ENCODE peak calls at places on chromosome 18, in four cellular contexts. M is CMK; I is substantia nigra; O is activated CD4-positive, CD25-positive, alpha-beta regulatory T cell treated with anti-CD3 and anti-CD28 coated beads, Interleukin-2, amount 50 U/mL, for 72 hours. D is an unnamed sample.

GRCh38 chr18:1505856-1506255 is 601.2 kb downstream of the ADCYAP1 start:
- DNase-seq in M (no peak), I (no peak), O (no peak), D (no peak)

GRCh38 chr18:51149605-51150429 is 47.7 kb downstream of the MEX3C start:
- DNase-seq in M (no peak), I (no peak), O (no peak), D (no peak)

GRCh38 chr18:9516437-9517064 is 41.2 kb downstream of the RALBP1 start:
- DNase-seq in M (no peak), I (no peak), O (no peak), D (no peak)

GRCh38 chr18:74694436-74694835 is 96.8 kb downstream of the ZNF407 start:
- DNase-seq in M (no peak), I (no peak), O (no peak), D (no peak)

GRCh38 chr18:22250026-22250425 is 80.6 kb downstream of the GATA6 start:
- DNase-seq in M (no peak), I (no peak), O (no peak), D (no peak)

GRCh38 chr18:57150828-57151227 is 3.9 kb downstream of the BOD1L2 start:
- DNase-seq in M (no peak), I (no peak), O (no peak), D (no peak)

GRCh38 chr18:60894254-60894945 is 438.8 kb upstream of the CDH20 start:
- DNase-seq in M (no peak), I (no peak), O (no peak), D (no peak)

GRCh38 chr18:76377359-76377756 is 117.7 kb downstream of the ZNF516 start:
- DNase-seq in M (no peak), I (no peak), O (no peak), D (peak)

GRCh38 chr18:58394046-58394445 is 234.8 kb downstream of the ALPK2 start:
- DNase-seq in M (no peak), I (no peak), O (no peak), D (no peak)

GRCh38 chr18:3380384-3380961 is 69.5 kb upstream of the TGIF1 start:
- DNase-seq in M (no peak), I (no peak), O (no peak), D (no peak)

GRCh38 chr18:36186461-36187137 is 698 bp upstream of the MOCOS start:
- DNase-seq in M (no peak), I (no peak), O (no peak), D (peak)

GRCh38 chr18:8800445-8800844 is 95.1 kb downstream of the MTCL1 start:
- DNase-seq in M (no peak), I (no peak), O (no peak), D (no peak)

D was measured in suprapubic skin.